ENCODE peak calls at places on chromosome 10, in six cellular contexts. J is right cardiac atrium, C is NCI-H2029, A is GM06990, O is NCI-H1417 treated with DMSO at 0.1 percent for 48 hours, X is GM13976. F is an unnamed sample.

GRCh38 chr10:50400694-50401093 is 149.4 kb upstream of the ASAH2 start:
- DNase-seq in O (no peak), A (no peak), C (peak), J (no peak), X (no peak), F (no peak)

GRCh38 chr10:99945286-99945685 is 64.5 kb downstream of the DNMBP start:
- DNase-seq in A (no peak), X (no peak), J (no peak), C (no peak), O (no peak), F (no peak)

GRCh38 chr10:73800560-73801252 is 10.7 kb downstream of the NDST2 start:
- DNase-seq in C (no peak), O (no peak), X (no peak), J (no peak), A (no peak), F (no peak)

GRCh38 chr10:72353028-72353962 is 1.4 kb downstream of the DNAJB12 start:
- DNase-seq in X (no peak), C (no peak), J (no peak), A (no peak), O (peak), F (no peak)

GRCh38 chr10:129843131-129843541 is 120.9 kb downstream of the EBF3 start:
- DNase-seq in O (no peak), C (no peak), J (no peak), A (no peak), X (no peak), F (no peak)

GRCh38 chr10:92972066-92972870 is 88.3 kb upstream of the CYP26C1 start:
- DNase-seq in A (no peak), C (no peak), J (no peak), O (no peak), X (no peak), F (no peak)

GRCh38 chr10:21517134-21517982 is 8.1 kb downstream of the SKIDA1 start:
- DNase-seq in J (peak), O (no peak), C (no peak), A (peak), X (no peak), F (no peak)

GRCh38 chr10:89090760-89091455 is 100.3 kb downstream of the FAS start:
- DNase-seq in O (no peak), X (no peak), J (no peak), C (no peak), A (no peak), F (no peak)

GRCh38 chr10:111356571-111356970 is 279.7 kb downstream of the ADRA2A start:
- DNase-seq in A (no peak), J (no peak), O (no peak), C (no peak), X (no peak), F (no peak)

GRCh38 chr10:58175990-58176910 is 91.4 kb downstream of the IPMK start:
- DNase-seq in J (no peak), A (no peak), X (no peak), C (no peak), O (no peak), F (no peak)

GRCh38 chr10:119413738-119414611 is 128.5 kb downstream of the RGS10 start:
- DNase-seq in X (no peak), C (no peak), O (no peak), J (peak), A (no peak), F (no peak)

GRCh38 chr10:78433063-78433717 is 399.5 kb downstream of the RPS24 start:
- DNase-seq in C (no peak), A (no peak), J (peak), X (no peak), O (no peak), F (no peak)

GRCh38 chr10:89275383-89275782 is 23.8 kb upstream of the LIPA start:
- DNase-seq in A (no peak), X (no peak), O (no peak), J (no peak), C (peak), F (no peak)

GRCh38 chr10:112899396-112900065 is 50.5 kb upstream of the TCF7L2 start:
- DNase-seq in X (no peak), J (peak), A (no peak), C (no peak), O (no peak), F (no peak)